ENCODE peak calls at places on chromosomes 13 and 19, in five cellular contexts. W is neuronal stem cell, P is IMR-90, J is H9, X is mesenchymal stem cell. Y is an unnamed sample. For H3K4me1, the result is how much of the 10 kb centered on the place peaks cover.

GRCh38 chr13:97274782-97275252 is 52.7 kb downstream of the MBNL2 start:
- DNase-seq in J (no peak), W (no peak), P (peak), X (peak), Y (no peak)

GRCh38 chr13:112891477-112892401 is 77.3 kb upstream of the MCF2L start:
- DNase-seq in J (peak), P (no peak), W (peak), X (no peak), Y (no peak)

GRCh38 chr13:113534236-113534860 is 43.8 kb upstream of the DCUN1D2 start:
- DNase-seq in J (peak), X (no peak), W (no peak), P (no peak), Y (peak)

GRCh38 chr13:33931397-33931987 is 113.5 kb downstream of the RFC3 start:
- DNase-seq in W (peak), J (no peak), X (peak), P (peak), Y (peak)

GRCh38 chr13:46648166-46648607 is 95.2 kb downstream of the LRCH1 start:
- DNase-seq in P (peak), X (peak), J (no peak), W (no peak), Y (no peak)

GRCh38 chr13:67880916-67881315 is 650.8 kb upstream of the PCDH9 start:
- DNase-seq in J (no peak), X (peak), P (no peak), W (no peak), Y (no peak)

GRCh38 chr19:41367848-41368301 is 3.9 kb upstream of the B9D2 start:
- DNase-seq in P (peak), X (peak), J (no peak), W (no peak), Y (peak)

GRCh38 chr13:98401936-98402335 is 175.0 kb downstream of the STK24 start:
- DNase-seq in X (no peak), J (peak), P (no peak), W (no peak), Y (no peak)

GRCh38 chr13:51342706-51343105 is 3.2 kb downstream of the SERPINE3 start:
- DNase-seq in J (no peak), P (peak), W (no peak), X (peak), Y (peak)

GRCh38 chr13:94612050-94612449 is 10.4 kb downstream of the GPR180 start:
- DNase-seq in P (no peak), W (no peak), X (no peak), J (no peak), Y (no peak)

GRCh38 chr19:4075373-4075772 is 8.7 kb upstream of the ZBTB7A start:
- DNase-seq in J (no peak), W (no peak), P (no peak), X (no peak), Y (no peak)

GRCh38 chr13:81106348-81106747 is 765.4 kb upstream of the SPRY2 start:
- DNase-seq in J (no peak), W (no peak), P (no peak), X (no peak), Y (no peak)

GRCh38 chr19:27974082-27974513 is 1238.9 kb downstream of the UQCRFS1 start:
- DNase-seq in W (peak), J (peak), X (no peak), P (no peak), Y (no peak)

GRCh38 chr19:40078377-40078776 is 12.4 kb downstream of the ZNF780A start:
- DNase-seq in W (no peak), P (no peak), X (no peak), J (no peak), Y (no peak)

GRCh38 chr19:30358319-30358718 is 13.9 kb upstream of the ZNF536 start:
- DNase-seq in X (no peak), P (no peak), W (no peak), J (no peak), Y (no peak)

GRCh38 chr19:3984908-3985642 is at the start of gene EEF2:
- DNase-seq in J (peak), X (peak), P (peak), W (peak), Y (peak)

GRCh38 chr13:111210082-111210481 is 95.0 kb downstream of the ARHGEF7 start:
- DNase-seq in J (no peak), W (no peak), X (no peak), P (no peak), Y (no peak)
- H3K27ac ChIP-seq in J (peak), W (peak), X (peak), P (peak), Y (no peak)

GRCh38 chr13:109881347-109881725 is 95.0 kb upstream of the IRS2 start:
- DNase-seq in X (no peak), W (no peak), J (no peak), P (no peak), Y (no peak)

GRCh38 chr13:109884462-109884861 is 98.1 kb upstream of the IRS2 start:
- DNase-seq in W (no peak), X (no peak), J (no peak), P (no peak), Y (no peak)

GRCh38 chr13:109881961-109882558 is 95.7 kb upstream of the IRS2 start:
- DNase-seq in X (no peak), J (no peak), P (no peak), W (no peak), Y (no peak)

GRCh38 chr13:109883181-109884180 is 97.1 kb upstream of the IRS2 start:
- DNase-seq in W (no peak), J (no peak), P (no peak), X (no peak), Y (no peak)

GRCh38 chr13:109885235-109885634 is 98.9 kb upstream of the IRS2 start:
- DNase-seq in J (no peak), X (no peak), P (no peak), W (no peak), Y (no peak)
- H3K4me1 ChIP-seq in J (under half), X (under half), P (under half), W (under half), Y (under half)

DNA sequence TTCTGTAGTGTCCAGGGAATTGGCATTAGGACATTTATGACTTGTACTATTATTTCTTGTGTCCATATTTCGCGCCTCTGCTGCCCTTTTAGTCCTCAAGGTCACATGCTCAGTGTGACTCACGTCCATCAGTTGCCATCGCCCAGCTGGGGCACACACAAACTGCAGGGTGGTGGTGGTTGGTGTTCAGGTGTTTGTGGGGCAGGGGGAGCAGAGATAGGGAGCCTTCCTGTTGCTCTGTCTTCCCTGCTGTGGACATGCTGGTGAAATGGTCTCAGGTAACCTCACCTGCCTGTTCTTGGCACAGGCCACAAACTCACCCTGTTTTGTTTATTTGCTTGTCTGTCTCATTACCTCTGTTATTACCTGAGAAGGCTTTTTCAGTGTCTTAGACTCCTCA is 22.4 kb downstream of the PRR12 start:
- DNase-seq in P (no peak), W (no peak), X (peak), J (no peak), Y (no peak)
- H2BK5ac ChIP-seq in P (peak), W (no peak), X (no peak), J (no peak), Y (no peak)

GRCh38 chr19:8001651-8001994 is 3.8 kb downstream of the ELAVL1 start:
- DNase-seq in W (no peak), J (no peak), P (no peak), X (no peak), Y (no peak)

GRCh38 chr19:7998081-7998480 is 7.4 kb downstream of the ELAVL1 start:
- DNase-seq in X (no peak), J (no peak), W (no peak), P (peak), Y (no peak)

GRCh38 chr19:8001995-8002849 is 3.2 kb downstream of the ELAVL1 start:
- DNase-seq in J (peak), X (peak), W (peak), P (peak), Y (peak)

GRCh38 chr19:8000298-8001038 is 5.0 kb downstream of the ELAVL1 start:
- DNase-seq in W (no peak), P (no peak), J (no peak), X (no peak), Y (no peak)

GRCh38 chr19:7999376-7999775 is 6.1 kb downstream of the ELAVL1 start:
- DNase-seq in P (no peak), J (no peak), W (no peak), X (no peak), Y (no peak)
- H3K27ac ChIP-seq in P (no peak), J (no peak), W (no peak), X (no peak), Y (no peak)

DNA sequence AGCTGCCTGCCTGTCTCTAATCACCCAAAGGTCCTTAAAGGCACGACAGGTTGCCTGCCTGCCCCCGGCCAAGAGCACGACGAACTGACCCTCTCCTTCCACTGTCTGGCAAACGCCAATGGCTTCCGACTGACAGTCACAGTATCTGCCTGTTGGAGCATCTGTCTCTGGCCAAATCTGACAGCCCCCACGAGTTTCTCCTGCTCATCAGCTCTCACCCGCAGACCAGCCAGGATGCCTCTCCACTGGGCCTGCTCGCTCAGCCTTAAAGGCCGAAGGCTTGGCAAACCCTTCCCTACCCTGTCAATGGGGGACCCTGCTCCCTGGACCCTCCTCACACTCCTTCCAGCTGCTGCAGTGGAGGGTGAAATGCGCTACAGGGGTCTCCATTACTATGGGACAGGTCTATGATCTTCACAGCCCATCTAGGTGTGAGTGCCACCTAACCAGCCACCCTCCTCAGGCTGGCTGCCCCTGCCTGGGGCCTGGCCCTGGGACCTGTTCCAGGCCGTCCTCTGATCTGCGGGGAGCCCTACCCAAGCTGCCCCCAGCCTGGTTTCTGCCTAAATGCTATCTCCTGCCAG is 932 bp downstream of the FAM83E start:
- DNase-seq in X (no peak), J (no peak), W (no peak), P (no peak), Y (no peak)
- H3K4me1 ChIP-seq in X (under half), J (under half), W (under half), P (under half), Y (under half)

GRCh38 chr19:38266070-38266469 is 1.7 kb downstream of the SPINT2 start:
- DNase-seq in J (no peak), X (no peak), W (no peak), P (no peak), Y (peak)

GRCh38 chr19:38266981-38267597 is 2.7 kb downstream of the SPINT2 start:
- DNase-seq in P (peak), J (no peak), X (peak), W (no peak), Y (no peak)

GRCh38 chr19:38270587-38271167 is 6.3 kb downstream of the SPINT2 start:
- DNase-seq in X (no peak), J (no peak), P (peak), W (no peak), Y (no peak)

GRCh38 chr19:38267780-38268430 is 3.5 kb downstream of the SPINT2 start:
- DNase-seq in W (no peak), J (no peak), P (no peak), X (no peak), Y (no peak)

DNA sequence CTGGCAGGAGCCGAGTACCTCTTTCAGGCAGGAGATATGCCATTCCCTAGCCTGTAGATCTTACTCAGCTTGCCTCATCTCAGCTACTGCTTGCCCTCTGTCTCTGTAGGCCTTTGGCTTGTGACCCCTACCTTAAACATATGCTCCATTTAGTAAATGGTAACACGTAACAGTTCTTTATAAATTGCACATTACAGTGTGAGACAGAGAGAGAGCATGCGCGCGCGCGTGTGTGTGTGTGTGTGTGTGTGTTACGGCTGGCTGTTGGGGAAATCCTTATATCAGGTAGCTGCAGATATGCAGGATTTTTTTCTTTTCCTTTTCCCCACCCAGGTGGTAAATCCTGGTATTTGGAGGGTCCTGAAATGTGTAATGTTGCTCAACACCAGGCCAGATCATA is 4.2 kb downstream of the SPINT2 start:
- DNase-seq in W (no peak), J (no peak), P (no peak), X (no peak), Y (no peak)
- H2BK5ac ChIP-seq in W (no peak), J (no peak), P (no peak), X (no peak), Y (no peak)

GRCh38 chr19:18467978-18468377 is 30.0 kb upstream of the ISYNA1 start:
- DNase-seq in P (no peak), W (no peak), X (no peak), J (no peak), Y (no peak)
- H3K27ac ChIP-seq in P (no peak), W (no peak), X (no peak), J (no peak), Y (no peak)

DNA sequence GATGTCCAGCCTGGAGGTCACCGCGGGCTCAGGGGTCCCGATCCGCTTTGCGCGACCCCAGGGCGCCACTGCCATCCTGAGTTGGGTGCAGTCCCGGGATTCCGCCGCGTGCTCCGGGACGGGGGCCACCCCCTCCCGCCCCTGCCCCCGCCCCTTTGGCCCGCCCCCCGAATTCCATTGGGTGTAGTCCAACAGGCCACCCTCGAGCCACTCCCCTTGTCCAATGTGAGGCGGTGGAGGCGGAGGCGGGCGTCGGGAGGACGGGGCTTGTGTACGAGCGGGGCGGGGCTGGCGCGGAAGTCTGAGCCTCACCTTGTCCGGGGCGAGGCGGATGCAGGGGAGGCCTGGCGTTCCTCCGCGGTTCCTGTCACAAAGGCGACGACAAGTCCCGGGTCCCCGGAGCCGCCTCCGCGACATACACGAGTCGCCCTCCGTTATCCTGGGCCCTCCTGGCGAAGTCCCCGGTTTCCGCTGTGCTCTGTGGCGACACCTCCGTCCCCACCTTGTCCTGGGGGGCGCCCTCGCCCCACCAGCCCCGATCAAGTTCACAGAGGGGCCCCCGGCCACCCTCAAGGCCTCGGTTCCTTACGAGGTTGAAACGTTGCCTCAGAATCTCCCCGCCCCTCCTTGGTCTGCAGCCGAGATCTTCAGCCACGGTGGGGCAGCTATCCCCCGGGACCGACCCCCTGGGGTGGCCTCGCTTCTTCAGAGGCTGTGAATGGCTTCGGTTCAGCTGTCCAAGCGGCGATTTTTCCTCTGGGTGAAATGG is 1.2 kb downstream of the LDLR start:
- DNase-seq in W (peak), P (peak), J (peak), X (peak), Y (peak)
- H3K4me1 ChIP-seq in W (under half), P (under half), J (under half), X (under half), Y (under half)